ENCODE peak calls at places on chromosomes 5 and 9, in four cellular contexts. E, F, Y and K are unnamed samples.

GRCh38 chr5:121630402-121630801 is 221.3 kb upstream of the FTMT start:
- DNase-seq in E (no peak), F (peak; percentile 39), Y (peak; percentile 68), K (no peak)

GRCh38 chr9:87007711-87008360 is 60.5 kb upstream of the GAS1 start:
- DNase-seq in E (no peak), F (no peak), Y (peak; percentile 1), K (no peak)

GRCh38 chr9:20848490-20848889 is 164.4 kb downstream of the FOCAD start:
- DNase-seq in E (no peak), F (no peak), Y (no peak), K (no peak)

GRCh38 chr9:70484232-70485130 is 70.0 kb upstream of the KLF9 start:
- DNase-seq in E (peak; percentile 84), F (peak; percentile 75), Y (peak; percentile 80), K (peak; percentile 49)

GRCh38 chr5:134626369-134627014 is 6.1 kb downstream of the SAR1B start:
- DNase-seq in E (no peak), F (peak; percentile 91), Y (peak; percentile 70), K (no peak)

GRCh38 chr5:95350631-95351030 is 40.5 kb upstream of the FAM81B start:
- DNase-seq in E (peak; percentile 6), F (no peak), Y (no peak), K (no peak)

GRCh38 chr9:84670106-84670800 is 724 bp downstream of the NTRK2 start:
- DNase-seq in E (no peak), F (no peak), Y (no peak), K (peak; percentile 21)

GRCh38 chr5:86756839-86757238 is 139.1 kb downstream of the COX7C start:
- DNase-seq in E (peak; percentile 1), F (no peak), Y (no peak), K (no peak)

GRCh38 chr5:140338918-140339317 is 7.5 kb downstream of the HBEGF start:
- DNase-seq in E (no peak), F (no peak), Y (no peak), K (no peak)

GRCh38 chr5:169287529-169287928 is 13.4 kb downstream of the SLIT3 start:
- DNase-seq in E (no peak), F (no peak), Y (no peak), K (no peak)

GRCh38 chr5:176362098-176362442 is 506 bp upstream of the KIAA1191 start:
- DNase-seq in E (no peak), F (no peak), Y (no peak), K (no peak)

GRCh38 chr5:132310141-132310834 is 16.1 kb downstream of the SLC22A4 start:
- DNase-seq in E (peak; percentile 24), F (no peak), Y (no peak), K (no peak)

GRCh38 chr5:174363934-174364333 is 318.4 kb downstream of the NSG2 start:
- DNase-seq in E (no peak), F (no peak), Y (no peak), K (no peak)

GRCh38 chr9:132183134-132183533 is 21.3 kb downstream of the NTNG2 start:
- DNase-seq in E (no peak), F (no peak), Y (no peak), K (no peak)